ENCODE peak calls at places on chromosomes 6 and 20, in eight cellular contexts. E, N, R, Z, M, W, I and Y are unnamed samples.

GRCh38 chr20:57412347-57413029 is 21.3 kb downstream of the RBM38 start:
- DNase-seq in E (no peak), N (no peak), R (no peak), Z (no peak), M (no peak), W (no peak), I (no peak), Y (no peak)

GRCh38 chr6:42453027-42453648 is 1.4 kb upstream of the TRERF1 start:
- DNase-seq in E (peak; percentile 64), N (peak; percentile 75), R (peak; percentile 85), Z (peak; percentile 96), M (peak; percentile 71), W (peak; percentile 93), I (peak; percentile 85), Y (peak; percentile 54)

GRCh38 chr20:23412026-23412425 is 9.3 kb downstream of the NAPB start:
- DNase-seq in E (no peak), N (no peak), R (peak; percentile 45), Z (no peak), M (no peak), W (no peak), I (no peak), Y (no peak)

GRCh38 chr6:137579612-137580011 is 85.4 kb upstream of the OLIG3 start:
- DNase-seq in E (no peak), N (no peak), R (no peak), Z (no peak), M (no peak), W (no peak), I (no peak), Y (no peak)

GRCh38 chr20:57071283-57071701 is 195.1 kb downstream of the BMP7 start:
- DNase-seq in E (no peak), N (no peak), R (peak; percentile 35), Z (no peak), M (no peak), W (peak; percentile 52), I (peak; percentile 32), Y (no peak)

GRCh38 chr20:58612021-58612700 is 38.9 kb upstream of the STX16 start:
- DNase-seq in E (no peak), N (no peak), R (no peak), Z (no peak), M (no peak), W (no peak), I (no peak), Y (no peak)

GRCh38 chr20:16491277-16491912 is 81.9 kb downstream of the KIF16B start:
- DNase-seq in E (no peak), N (no peak), R (no peak), Z (no peak), M (no peak), W (peak; percentile 85), I (no peak), Y (no peak)

GRCh38 chr6:168908166-168908565 is 345.5 kb downstream of the THBS2 start:
- DNase-seq in E (no peak), N (no peak), R (no peak), Z (no peak), M (no peak), W (peak; percentile 84), I (no peak), Y (no peak)

GRCh38 chr20:7085448-7085847 is 318.0 kb downstream of the BMP2 start:
- DNase-seq in E (no peak), N (no peak), R (no peak), Z (no peak), M (no peak), W (peak; percentile 64), I (peak; percentile 16), Y (no peak)

GRCh38 chr6:39076086-39076992 is 27.8 kb downstream of the GLP1R start:
- DNase-seq in E (no peak), N (no peak), R (no peak), Z (no peak), M (no peak), W (no peak), I (no peak), Y (no peak)

GRCh38 chr6:89887452-89888137 is 6.7 kb upstream of the GJA10 start:
- DNase-seq in E (no peak), N (no peak), R (no peak), Z (no peak), M (no peak), W (no peak), I (no peak), Y (no peak)

GRCh38 chr20:40438161-40438835 is 250.7 kb downstream of the MAFB start:
- DNase-seq in E (no peak), N (no peak), R (no peak), Z (no peak), M (no peak), W (no peak), I (no peak), Y (no peak)

GRCh38 chr6:157219201-157220200 is 103.8 kb downstream of the TMEM242 start:
- DNase-seq in E (no peak), N (no peak), R (no peak), Z (peak; percentile 53), M (no peak), W (peak; percentile 79), I (peak; percentile 53), Y (no peak)

GRCh38 chr20:38304845-38305447 is 990 bp downstream of the BPI start:
- DNase-seq in E (no peak), N (no peak), R (peak; percentile 69), Z (no peak), M (no peak), W (peak; percentile 59), I (peak; percentile 65), Y (no peak)

GRCh38 chr20:46970937-46971630 is 76.4 kb downstream of the EYA2 start:
- DNase-seq in E (no peak), N (peak; percentile 73), R (peak; percentile 96), Z (no peak), M (no peak), W (peak; percentile 68), I (peak; percentile 63), Y (no peak)

GRCh38 chr20:54070187-54070987 is at the start of gene BCAS1:
- DNase-seq in E (no peak), N (no peak), R (no peak), Z (no peak), M (no peak), W (no peak), I (no peak), Y (no peak)

GRCh38 chr6:52725133-52725529 is 38.1 kb downstream of the GSTA2 start:
- DNase-seq in E (no peak), N (no peak), R (no peak), Z (no peak), M (no peak), W (peak; percentile 51), I (no peak), Y (no peak)

GRCh38 chr20:63750807-63751470 is 11.4 kb downstream of the SLC2A4RG start:
- DNase-seq in E (no peak), N (no peak), R (no peak), Z (no peak), M (peak; percentile 64), W (no peak), I (no peak), Y (no peak)

GRCh38 chr6:108782231-108783041 is 65.8 kb upstream of the ARMC2 start:
- DNase-seq in E (peak; percentile 51), N (peak; percentile 28), R (peak; percentile 74), Z (peak; percentile 80), M (peak; percentile 77), W (peak; percentile 92), I (peak; percentile 83), Y (peak; percentile 66)

GRCh38 chr6:2982464-2983121 is 11.2 kb upstream of the SERPINB6 start:
- DNase-seq in E (no peak), N (no peak), R (no peak), Z (peak; percentile 25), M (no peak), W (peak; percentile 57), I (no peak), Y (no peak)

GRCh38 chr6:36769676-36770499 is 69.4 kb downstream of the CPNE5 start:
- DNase-seq in E (no peak), N (no peak), R (no peak), Z (no peak), M (no peak), W (peak; percentile 97), I (no peak), Y (no peak)